ENCODE peak calls at places on chromosomes 7 and 10, in ten cellular contexts. W is MCF 10A; S is left cardiac atrium; D is NCI-H1105; R is stromal cell of bone marrow; Z is stimulated activated CD4-positive, alpha-beta T cell treated with anti-CD3 and anti-CD28 coated beads, TNF-alpha, amount 100 ng/mL, for 4 hours; K is RPMI7951; U is osteocyte; Y is HFFc6; C is NCI-H1436. A is an unnamed sample.

GRCh38 chr7:156989766-156990535 is 20.5 kb downstream of the MNX1 start:
- DNase-seq in W (no peak), S (no peak), D (no peak), R (no peak), Z (no peak), K (no peak), U (no peak), Y (no peak), C (no peak), A (no peak)

GRCh38 chr10:20698837-20699236 is 198.3 kb downstream of the NEBL start:
- DNase-seq in W (no peak), S (no peak), D (no peak), R (no peak), Z (no peak), K (no peak), U (no peak), Y (no peak), C (no peak), A (no peak)

GRCh38 chr10:11210211-11210922 is 192.7 kb downstream of the CELF2 start:
- DNase-seq in W (no peak), S (no peak), D (no peak), R (no peak), Z (no peak), K (peak), U (no peak), Y (no peak), C (no peak), A (no peak)

GRCh38 chr10:8116926-8117493 is 62.5 kb downstream of the GATA3 start:
- DNase-seq in W (no peak), S (no peak), D (no peak), R (no peak), Z (no peak), K (peak), U (no peak), Y (no peak), C (no peak), A (peak)

GRCh38 chr10:13526952-13527863 is 1.6 kb downstream of the BEND7 start:
- DNase-seq in W (peak), S (no peak), D (no peak), R (peak), Z (no peak), K (peak), U (no peak), Y (peak), C (no peak), A (no peak)

GRCh38 chr10:930415-931325 is 835 bp downstream of the LARP4B start:
- DNase-seq in W (peak), S (peak), D (no peak), R (no peak), Z (peak), K (peak), U (no peak), Y (peak), C (no peak), A (peak)

GRCh38 chr7:131505636-131506557 is 50.5 kb downstream of the PODXL start:
- DNase-seq in W (no peak), S (no peak), D (no peak), R (no peak), Z (no peak), K (no peak), U (no peak), Y (no peak), C (no peak), A (no peak)

GRCh38 chr7:123747089-123747488 is 1.7 kb downstream of the WASL start:
- DNase-seq in W (peak), S (no peak), D (no peak), R (no peak), Z (no peak), K (no peak), U (no peak), Y (no peak), C (no peak), A (no peak)

GRCh38 chr10:3532644-3533043 is 252.4 kb downstream of the KLF6 start:
- DNase-seq in W (peak), S (no peak), D (no peak), R (no peak), Z (no peak), K (peak), U (no peak), Y (no peak), C (no peak), A (no peak)

GRCh38 chr10:110408203-110408871 is 89.4 kb upstream of the DUSP5 start:
- DNase-seq in W (peak), S (no peak), D (no peak), R (no peak), Z (no peak), K (peak), U (no peak), Y (peak), C (no peak), A (no peak)

GRCh38 chr10:61059636-61060035 is 115.7 kb upstream of the RHOBTB1 start:
- DNase-seq in W (no peak), S (no peak), D (no peak), R (no peak), Z (no peak), K (no peak), U (no peak), Y (no peak), C (no peak), A (no peak)

GRCh38 chr10:115975031-115975430 is 298.0 kb downstream of the GFRA1 start:
- DNase-seq in W (no peak), S (no peak), D (no peak), R (no peak), Z (no peak), K (no peak), U (peak), Y (no peak), C (no peak), A (no peak)

GRCh38 chr10:11280187-11280932 is 262.7 kb downstream of the CELF2 start:
- DNase-seq in W (no peak), S (no peak), D (no peak), R (no peak), Z (no peak), K (no peak), U (no peak), Y (no peak), C (no peak), A (no peak)

GRCh38 chr7:111112439-111112838 is 21.5 kb downstream of the LRRN3 start:
- DNase-seq in W (no peak), S (no peak), D (no peak), R (no peak), Z (no peak), K (peak), U (no peak), Y (peak), C (no peak), A (no peak)

GRCh38 chr10:50421026-50421719 is 169.9 kb upstream of the ASAH2 start:
- DNase-seq in W (peak), S (no peak), D (no peak), R (peak), Z (no peak), K (peak), U (no peak), Y (no peak), C (no peak), A (peak)

GRCh38 chr10:15571570-15571969 is 148.2 kb downstream of the ITGA8 start:
- DNase-seq in W (peak), S (peak), D (peak), R (no peak), Z (no peak), K (peak), U (no peak), Y (peak), C (no peak), A (peak)

GRCh38 chr7:51186531-51186930 is 130.1 kb downstream of the COBL start:
- DNase-seq in W (no peak), S (peak), D (no peak), R (no peak), Z (no peak), K (peak), U (no peak), Y (no peak), C (no peak), A (no peak)

GRCh38 chr10:16436367-16436757 is 448 bp upstream of the PTER start:
- DNase-seq in W (no peak), S (no peak), D (no peak), R (no peak), Z (no peak), K (no peak), U (no peak), Y (no peak), C (no peak), A (peak)

GRCh38 chr7:107742678-107743566 is 1.0 kb upstream of the CBLL1 start:
- DNase-seq in W (no peak), S (peak), D (peak), R (no peak), Z (no peak), K (no peak), U (no peak), Y (no peak), C (peak), A (no peak)

GRCh38 chr7:15130666-15131541 is 228.4 kb upstream of the DGKB start:
- DNase-seq in W (peak), S (no peak), D (no peak), R (no peak), Z (no peak), K (peak), U (no peak), Y (peak), C (no peak), A (no peak)

GRCh38 chr7:70285854-70286253 is 687.6 kb downstream of the AUTS2 start:
- DNase-seq in W (no peak), S (no peak), D (no peak), R (no peak), Z (no peak), K (no peak), U (no peak), Y (no peak), C (no peak), A (no peak)

GRCh38 chr10:124339951-124340760 is 78.6 kb downstream of the OAT start:
- DNase-seq in W (peak), S (peak), D (no peak), R (peak), Z (no peak), K (peak), U (peak), Y (peak), C (no peak), A (peak)

GRCh38 chr7:46218461-46219202 is 297.6 kb upstream of the IGFBP3 start:
- DNase-seq in W (no peak), S (no peak), D (no peak), R (no peak), Z (no peak), K (peak), U (no peak), Y (no peak), C (no peak), A (no peak)

GRCh38 chr7:135321556-135321955 is 87.9 kb downstream of the STRA8 start:
- DNase-seq in W (peak), S (no peak), D (no peak), R (peak), Z (no peak), K (peak), U (no peak), Y (peak), C (no peak), A (no peak)

A was measured in testis.